ENCODE peak calls at places on chromosome 10, in seven cellular contexts. P is tibial artery, C is AG09319, W is B cell, U is sigmoid colon, V is endothelial cell, Z is D721Med. N is an unnamed sample.
A peak's percentile ranks its signal among the peaks of the same experiment; 100 is the strongest.

GRCh38 chr10:86599729-86600128 is 54.6 kb upstream of the OPN4 start:
- DNase-seq in P (no peak), C (no peak), W (no peak), U (no peak), V (no peak), Z (no peak), N (peak; percentile 29)

GRCh38 chr10:112912441-112912911 is 37.6 kb upstream of the TCF7L2 start:
- DNase-seq in P (no peak), C (no peak), W (no peak), U (peak; percentile 67), V (no peak), Z (no peak), N (no peak)

GRCh38 chr10:32256613-32257437 is 90.1 kb downstream of the EPC1 start:
- DNase-seq in P (peak; percentile 60), C (no peak), W (peak; percentile 79), U (peak; percentile 74), V (peak; percentile 58), Z (peak; percentile 27), N (peak; percentile 83)

GRCh38 chr10:64115471-64115870 is 594.3 kb downstream of the REEP3 start:
- DNase-seq in P (no peak), C (no peak), W (no peak), U (no peak), V (no peak), Z (no peak), N (no peak)

GRCh38 chr10:70192325-70192966 is 22.1 kb upstream of the SAR1A start:
- DNase-seq in P (no peak), C (no peak), W (no peak), U (no peak), V (no peak), Z (no peak), N (no peak)

GRCh38 chr10:28632597-28632940 is 44.8 kb upstream of the BAMBI start:
- DNase-seq in P (no peak), C (no peak), W (no peak), U (no peak), V (no peak), Z (no peak), N (no peak)

GRCh38 chr10:103849880-103850571 is 5.3 kb downstream of the SH3PXD2A start:
- DNase-seq in P (peak; percentile 58), C (no peak), W (no peak), U (peak; percentile 80), V (no peak), Z (no peak), N (no peak)

GRCh38 chr10:58511765-58512469 is 755 bp upstream of the BICC1 start:
- DNase-seq in P (peak; percentile 29), C (no peak), W (no peak), U (no peak), V (peak; percentile 3), Z (no peak), N (peak; percentile 1)

GRCh38 chr10:24931236-24931635 is 21.2 kb downstream of the PRTFDC1 start:
- DNase-seq in P (no peak), C (no peak), W (no peak), U (no peak), V (no peak), Z (no peak), N (no peak)

GRCh38 chr10:124917939-124918830 is 23.7 kb upstream of the ZRANB1 start:
- DNase-seq in P (no peak), C (no peak), W (no peak), U (no peak), V (no peak), Z (no peak), N (peak; percentile 12)

GRCh38 chr10:129963831-129964501 is at the start of gene EBF3:
- DNase-seq in P (peak; percentile 86), C (no peak), W (peak; percentile 51), U (peak; percentile 84), V (peak; percentile 85), Z (peak; percentile 54), N (peak; percentile 51)

GRCh38 chr10:125344573-125345121 is 184.3 kb upstream of the CTBP2 start:
- DNase-seq in P (no peak), C (no peak), W (no peak), U (no peak), V (no peak), Z (no peak), N (no peak)

GRCh38 chr10:67005981-67006380 is 80.1 kb downstream of the LRRTM3 start:
- DNase-seq in P (no peak), C (no peak), W (no peak), U (no peak), V (no peak), Z (no peak), N (no peak)

GRCh38 chr10:11177926-11178453 is 160.3 kb downstream of the CELF2 start:
- DNase-seq in P (no peak), C (no peak), W (no peak), U (no peak), V (no peak), Z (no peak), N (peak; percentile 62)

GRCh38 chr10:116160271-116160670 is 112.7 kb downstream of the GFRA1 start:
- DNase-seq in P (no peak), C (no peak), W (no peak), U (no peak), V (no peak), Z (no peak), N (no peak)

GRCh38 chr10:3439183-3439582 is 266.6 kb upstream of the PITRM1 start:
- DNase-seq in P (no peak), C (no peak), W (no peak), U (no peak), V (no peak), Z (no peak), N (no peak)

GRCh38 chr10:113897693-113898618 is 43.5 kb downstream of the NHLRC2 start:
- DNase-seq in P (no peak), C (no peak), W (no peak), U (no peak), V (no peak), Z (no peak), N (no peak)

GRCh38 chr10:70135684-70136083 is 3.1 kb upstream of the AIFM2 start:
- DNase-seq in P (no peak), C (no peak), W (no peak), U (peak; percentile 48), V (no peak), Z (no peak), N (no peak)

GRCh38 chr10:8600192-8600591 is 545.7 kb downstream of the GATA3 start:
- DNase-seq in P (no peak), C (no peak), W (no peak), U (no peak), V (no peak), Z (no peak), N (peak; percentile 18)

GRCh38 chr10:89073719-89074118 is 83.1 kb downstream of the FAS start:
- DNase-seq in P (no peak), C (no peak), W (no peak), U (no peak), V (no peak), Z (no peak), N (no peak)

GRCh38 chr10:105718207-105718995 is 1077.3 kb downstream of the SORCS3 start:
- DNase-seq in P (no peak), C (no peak), W (no peak), U (no peak), V (no peak), Z (no peak), N (no peak)

GRCh38 chr10:5271526-5271925 is 74.9 kb downstream of the AKR1C4 start:
- DNase-seq in P (no peak), C (no peak), W (no peak), U (no peak), V (no peak), Z (no peak), N (no peak)
- TF ChIP-seq CTCF in P (no peak), C (no peak), W (no peak), U (no peak), V (no peak), Z (no peak), N (no peak)

GRCh38 chr10:131129544-131129943 is 182.0 kb downstream of the TCERG1L start:
- DNase-seq in P (no peak), C (no peak), W (no peak), U (no peak), V (no peak), Z (no peak), N (no peak)
- TF ChIP-seq CTCF in P (no peak), C (no peak), W (no peak), U (no peak), V (no peak), Z (no peak), N (no peak)

GRCh38 chr10:132938472-132939329 is 3.7 kb downstream of the CFAP46 start:
- DNase-seq in P (peak; percentile 16), C (no peak), W (no peak), U (no peak), V (peak; percentile 62), Z (no peak), N (peak; percentile 44)

GRCh38 chr10:132939378-132939955 is 2.9 kb downstream of the CFAP46 start:
- DNase-seq in P (peak; percentile 13), C (no peak), W (no peak), U (no peak), V (no peak), Z (no peak), N (no peak)

GRCh38 chr10:132941640-132942051 is 724 bp downstream of the CFAP46 start:
- DNase-seq in P (no peak), C (no peak), W (no peak), U (no peak), V (no peak), Z (no peak), N (no peak)

GRCh38 chr10:132940791-132941465 is 1.4 kb downstream of the CFAP46 start:
- DNase-seq in P (peak; percentile 11), C (no peak), W (no peak), U (no peak), V (no peak), Z (no peak), N (no peak)

DNA sequence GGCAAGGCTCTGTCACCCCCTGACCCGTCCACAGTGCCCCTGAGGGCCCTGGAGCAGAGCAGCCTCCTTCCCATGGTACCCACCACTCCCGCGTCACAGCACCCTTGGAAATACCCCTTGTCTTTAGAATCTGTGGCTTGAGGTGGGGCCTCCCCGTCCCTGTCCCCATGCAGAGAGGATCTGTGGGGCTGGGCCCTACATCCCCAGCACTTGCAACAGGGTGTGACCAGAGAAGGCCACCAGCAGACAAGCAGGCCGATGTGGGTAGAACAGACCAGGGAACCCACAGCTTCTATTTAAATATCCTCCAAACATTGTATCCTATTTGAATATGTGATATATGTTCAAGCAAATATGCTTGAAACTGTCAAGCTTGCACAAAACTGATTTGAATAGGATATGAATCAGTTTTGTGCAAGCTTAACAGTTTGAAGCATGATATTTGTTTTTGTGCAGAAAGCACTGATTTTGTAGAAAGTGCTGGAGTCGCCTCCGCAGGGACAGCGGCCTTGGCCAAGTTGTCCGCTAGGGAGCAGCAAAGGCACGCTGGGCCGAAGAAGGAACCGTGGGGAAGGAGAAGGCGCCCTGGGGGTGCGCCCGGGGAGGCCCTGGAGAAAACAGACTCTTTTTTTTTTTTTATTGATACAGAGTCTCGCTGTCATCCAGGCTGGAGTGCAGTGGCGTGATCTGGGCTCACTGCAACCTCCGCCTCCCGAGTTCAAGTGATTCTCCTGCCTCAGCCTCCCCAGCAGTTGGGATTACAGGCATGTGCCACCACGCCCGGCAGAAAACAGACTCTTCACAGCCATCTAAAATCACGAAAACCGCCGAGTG is 2.2 kb downstream of the CFAP46 start:
- DNase-seq in P (peak; percentile 31), C (peak; percentile 8), W (peak; percentile 61), U (no peak), V (peak; percentile 72), Z (no peak), N (peak; percentile 74)
- TF ChIP-seq CTCF in P (peak; percentile 39), C (peak; percentile 88), W (peak; percentile 72), U (peak; percentile 44), V (peak; percentile 68), Z (peak; percentile 53), N (peak; percentile 70)

DNA sequence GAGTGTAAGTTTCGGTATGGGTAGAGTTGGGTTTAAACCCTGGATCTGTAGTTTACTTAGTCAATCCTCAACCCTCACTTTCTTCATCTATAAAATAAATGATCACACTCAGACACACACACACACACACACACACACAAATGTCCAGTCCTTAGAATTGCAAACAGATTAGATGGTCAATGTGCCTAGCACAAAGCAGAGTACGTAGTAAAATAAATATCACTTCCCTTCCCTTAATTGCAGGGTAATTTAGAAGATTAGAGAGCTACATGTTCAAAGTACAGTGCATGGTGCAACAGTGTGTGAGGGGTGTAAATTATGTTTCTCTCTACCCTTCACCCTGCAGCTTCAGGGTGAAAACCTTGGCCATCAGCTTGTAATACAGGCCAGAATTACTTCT is 187.0 kb upstream of the GHITM start:
- DNase-seq in P (no peak), C (no peak), W (no peak), U (no peak), V (no peak), Z (no peak), N (no peak)
- TF ChIP-seq CTCF in P (no peak), C (no peak), W (no peak), U (no peak), V (no peak), Z (no peak), N (no peak)